ENCODE peak calls at places on chromosome 9, in five cellular contexts. E is stimulated activated CD4-positive, alpha-beta T cell treated with anti-CD3 and anti-CD28 coated beads, TNF-alpha, amount 100 ng/mL, for 4 hours; U is kidney tubule cell; B is tibial nerve; S is C1 segment of cervical spinal cord. D is an unnamed sample.

GRCh38 chr9:35074141-35074540 is 1.7 kb upstream of the VCP start:
- DNase-seq in E (no peak), S (no peak), B (no peak), U (no peak), D (no peak)

GRCh38 chr9:133141833-133142594 is 21.0 kb upstream of the RALGDS start:
- DNase-seq in B (no peak), E (no peak), U (no peak), S (no peak), D (no peak)

GRCh38 chr9:129569506-129570449 is 51.1 kb downstream of the C9orf50 start:
- DNase-seq in U (peak), B (no peak), E (no peak), S (no peak), D (no peak)

GRCh38 chr9:92663951-92664350 is 6.0 kb downstream of the IPPK start:
- DNase-seq in E (no peak), U (no peak), S (no peak), B (no peak), D (no peak)

GRCh38 chr9:101566904-101567724 is 27.7 kb downstream of the PPP3R2 start:
- DNase-seq in S (no peak), B (no peak), E (no peak), U (peak), D (no peak)

GRCh38 chr9:78121488-78121887 is 89.9 kb upstream of the GNAQ start:
- DNase-seq in B (peak), E (peak), U (peak), S (no peak), D (peak)

GRCh38 chr9:93139365-93140182 is 5.5 kb upstream of the NINJ1 start:
- DNase-seq in E (no peak), S (no peak), B (no peak), U (no peak), D (no peak)

GRCh38 chr9:137478613-137479314 is 19.6 kb upstream of the NSMF start:
- DNase-seq in E (no peak), B (no peak), S (no peak), U (no peak), D (no peak)

GRCh38 chr9:121596515-121596914 is 54.9 kb upstream of the DAB2IP start:
- DNase-seq in U (peak), S (no peak), E (no peak), B (no peak), D (no peak)

GRCh38 chr9:19992556-19992955 is 203.7 kb upstream of the SLC24A2 start:
- DNase-seq in B (no peak), E (no peak), U (peak), S (no peak), D (no peak)

GRCh38 chr9:97468658-97469448 is 32.6 kb upstream of the TMOD1 start:
- DNase-seq in U (peak), S (peak), B (peak), E (peak), D (peak)

GRCh38 chr9:81371824-81372223 is 317.5 kb downstream of the TLE1 start:
- DNase-seq in S (no peak), B (no peak), E (no peak), U (no peak), D (no peak)

GRCh38 chr9:84480071-84480470 is 139.5 kb upstream of the SLC28A3 start:
- DNase-seq in S (no peak), U (no peak), E (no peak), B (no peak), D (no peak)